ENCODE peak calls at places on chromosomes 12 and 14, in seven cellular contexts. J, R, T, N, X, P and D are unnamed samples.

GRCh38 chr14:103563089-103563620 is 395 bp downstream of the COA8 start:
- DNase-seq in J (no peak), R (peak; percentile 82), T (no peak), N (no peak), X (no peak), P (peak; percentile 81), D (peak; percentile 68)

GRCh38 chr12:109473006-109473405 is 4.1 kb downstream of the KCTD10 start:
- DNase-seq in J (no peak), R (no peak), T (no peak), N (no peak), X (no peak), P (no peak), D (no peak)

GRCh38 chr12:128314611-128315010 is 47.6 kb downstream of the TMEM132C start:
- DNase-seq in J (no peak), R (no peak), T (no peak), N (no peak), X (no peak), P (no peak), D (no peak)

GRCh38 chr12:108846320-108846719 is 11.1 kb downstream of the SSH1 start:
- DNase-seq in J (no peak), R (no peak), T (peak; percentile 61), N (no peak), X (no peak), P (no peak), D (no peak)

GRCh38 chr14:67994561-67994960 is 175.0 kb downstream of the RAD51B start:
- DNase-seq in J (no peak), R (no peak), T (no peak), N (no peak), X (no peak), P (no peak), D (no peak)

GRCh38 chr14:49991491-49991890 is 98.6 kb downstream of the ARF6 start:
- DNase-seq in J (no peak), R (no peak), T (no peak), N (no peak), X (no peak), P (no peak), D (no peak)

GRCh38 chr14:34322940-34323418 is 139.1 kb downstream of the SPTSSA start:
- DNase-seq in J (no peak), R (peak; percentile 79), T (peak; percentile 82), N (peak; percentile 57), X (no peak), P (peak; percentile 43), D (peak; percentile 49)

GRCh38 chr14:100056964-100057817 is 8.0 kb upstream of the EVL start:
- DNase-seq in J (no peak), R (no peak), T (no peak), N (peak; percentile 39), X (no peak), P (no peak), D (peak; percentile 31)

GRCh38 chr12:103811791-103812190 is 29.2 kb downstream of the NT5DC3 start:
- DNase-seq in J (no peak), R (no peak), T (no peak), N (no peak), X (no peak), P (no peak), D (no peak)

GRCh38 chr14:101559624-101560533 is 1.4 kb upstream of the DIO3 start:
- DNase-seq in J (no peak), R (no peak), T (no peak), N (no peak), X (no peak), P (no peak), D (no peak)

GRCh38 chr12:24664151-24664550 is 284.8 kb downstream of the BCAT1 start:
- DNase-seq in J (no peak), R (no peak), T (no peak), N (no peak), X (no peak), P (no peak), D (no peak)
- TF ChIP-seq POLR2A in J (no peak), R (no peak), T (no peak), N (no peak), X (no peak), P (no peak), D (no peak)

DNA sequence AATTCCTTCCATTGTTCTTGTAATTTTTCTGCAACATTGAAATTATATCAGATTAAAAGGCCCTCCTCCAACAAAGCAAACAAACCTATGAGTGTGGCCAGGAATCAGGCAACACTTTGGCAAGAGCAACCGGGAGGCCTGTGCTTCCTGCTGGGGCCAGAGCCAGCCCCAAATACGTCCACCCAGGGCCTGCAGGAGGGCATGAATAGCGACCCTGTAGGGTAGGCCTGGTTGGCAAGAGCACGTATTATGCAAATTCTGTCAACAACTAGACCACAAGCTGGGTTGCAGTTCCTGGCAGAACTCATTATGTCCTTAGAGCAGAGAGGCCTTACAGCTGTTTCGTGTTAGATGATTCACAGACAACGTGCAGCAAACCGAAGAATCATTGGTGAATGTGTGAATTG is 26.9 kb upstream of the LGALS3 start:
- DNase-seq in J (peak; percentile 92), R (peak; percentile 83), T (peak; percentile 90), N (peak; percentile 98), X (peak; percentile 99), P (peak; percentile 26), D (no peak)
- TF ChIP-seq POLR2A in J (no peak), R (no peak), T (no peak), N (peak; percentile 58), X (peak; percentile 64), P (no peak), D (peak; percentile 47)

GRCh38 chr12:1594045-1594294 is 411 bp downstream of the FBXL14 start:
- DNase-seq in J (no peak), R (peak; percentile 87), T (no peak), N (no peak), X (no peak), P (no peak), D (peak; percentile 52)
- TF ChIP-seq POLR2A in J (no peak), R (peak; percentile 40), T (no peak), N (no peak), X (no peak), P (no peak), D (no peak)

DNA sequence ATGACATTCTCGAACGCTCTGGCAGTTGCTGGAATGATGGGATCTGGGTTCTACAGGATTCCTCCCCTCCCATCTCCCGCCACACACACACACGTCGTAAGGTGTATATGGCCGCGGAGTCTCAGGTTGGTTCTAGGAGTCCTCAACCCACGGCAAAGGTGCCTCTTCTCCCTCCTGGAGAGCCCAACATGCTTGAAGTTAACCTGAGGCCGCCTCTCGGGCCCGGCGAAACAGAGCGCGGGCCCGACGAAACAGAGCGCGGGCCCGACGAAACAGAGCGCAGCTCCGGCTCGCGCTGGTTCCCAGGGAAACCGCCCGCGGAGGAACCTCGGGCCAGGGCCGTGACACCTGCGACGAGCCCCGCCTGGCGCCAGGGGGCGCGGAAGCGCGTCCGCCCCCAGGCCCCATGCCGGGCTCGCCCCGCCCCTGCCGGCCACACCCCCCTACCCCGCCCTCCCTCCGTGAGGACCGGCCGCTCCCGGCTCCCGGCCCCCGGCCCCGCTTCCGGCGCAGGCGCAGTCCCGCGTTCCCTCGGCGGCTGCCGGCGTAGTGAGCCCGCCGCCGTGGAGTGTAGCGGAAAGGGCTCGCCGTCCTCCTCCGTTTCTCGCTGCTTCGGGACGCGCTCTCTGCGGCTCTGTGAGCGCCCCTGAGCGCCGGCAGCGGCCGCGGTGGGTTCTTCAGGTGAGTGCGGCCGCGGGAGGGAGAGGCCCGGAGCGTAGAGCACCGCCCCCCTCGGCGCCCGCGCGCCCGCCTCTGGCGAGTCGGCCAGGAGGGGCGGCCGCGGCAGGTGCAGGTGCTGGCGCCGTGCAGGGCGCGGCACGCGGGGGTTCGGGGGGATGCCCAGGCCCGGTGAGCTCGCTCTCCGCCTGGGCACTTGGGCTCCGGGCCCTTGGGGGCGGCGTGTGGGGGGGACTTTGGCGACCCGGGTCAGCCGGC is at the start of gene RAB3IP:
- DNase-seq in J (peak; percentile 73), R (peak; percentile 96), T (peak; percentile 82), N (peak; percentile 76), X (peak; percentile 51), P (peak; percentile 91), D (peak; percentile 84)
- TF ChIP-seq POLR2A in J (no peak), R (peak; percentile 63), T (no peak), N (no peak), X (peak; percentile 69), P (peak; percentile 50), D (peak; percentile 37)

GRCh38 chr14:77457115-77457521 is 283 bp downstream of the VIPAS39 start:
- DNase-seq in J (no peak), R (no peak), T (no peak), N (no peak), X (no peak), P (peak; percentile 15), D (no peak)
- TF ChIP-seq POLR2A in J (peak; percentile 46), R (no peak), T (no peak), N (peak; percentile 95), X (peak; percentile 86), P (no peak), D (peak; percentile 84)

DNA sequence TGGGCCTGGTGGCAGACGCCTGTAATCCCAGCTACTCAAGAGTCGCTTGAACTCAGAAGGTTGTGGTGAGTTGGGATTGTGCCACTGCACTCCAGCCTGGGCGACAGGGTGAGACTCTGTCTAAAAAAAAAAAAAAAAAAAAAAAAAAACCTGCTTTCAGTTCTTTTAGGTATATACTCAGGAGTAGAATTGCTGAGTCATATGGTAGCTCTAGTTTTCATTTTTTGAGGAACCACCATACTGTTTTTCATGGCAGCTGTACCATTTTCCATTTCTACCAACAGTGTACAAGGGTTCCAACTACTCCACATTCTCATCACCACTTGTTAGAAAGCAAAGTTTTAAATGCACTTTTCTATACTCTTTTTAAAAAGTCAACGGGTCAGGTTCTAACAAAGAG is 119.8 kb downstream of the DPF3 start:
- DNase-seq in J (no peak), R (no peak), T (no peak), N (no peak), X (no peak), P (no peak), D (no peak)
- TF ChIP-seq POLR2A in J (no peak), R (no peak), T (no peak), N (no peak), X (no peak), P (no peak), D (no peak)

GRCh38 chr12:27820564-27820963 is 40.5 kb upstream of the MANSC4 start:
- DNase-seq in J (no peak), R (no peak), T (no peak), N (peak; percentile 4), X (no peak), P (no peak), D (no peak)

GRCh38 chr12:27824126-27824842 is 44.2 kb upstream of the MANSC4 start:
- DNase-seq in J (no peak), R (peak; percentile 64), T (no peak), N (no peak), X (peak; percentile 60), P (no peak), D (peak; percentile 27)

GRCh38 chr12:27822076-27822712 is 42.2 kb upstream of the MANSC4 start:
- DNase-seq in J (no peak), R (no peak), T (no peak), N (peak; percentile 95), X (peak; percentile 69), P (peak; percentile 61), D (peak; percentile 18)

GRCh38 chr12:27823038-27823437 is 43.0 kb upstream of the MANSC4 start:
- DNase-seq in J (no peak), R (no peak), T (no peak), N (no peak), X (no peak), P (no peak), D (no peak)

GRCh38 chr12:27821259-27821973 is 41.4 kb upstream of the MANSC4 start:
- DNase-seq in J (no peak), R (peak; percentile 70), T (no peak), N (peak; percentile 89), X (peak; percentile 48), P (peak; percentile 38), D (no peak)
- TF ChIP-seq POLR2A in J (no peak), R (no peak), T (no peak), N (no peak), X (no peak), P (no peak), D (no peak)